ENCODE peak calls at places on chromosome 1, in six cellular contexts. J, T, L, R, M and K are unnamed samples.
A peak's percentile ranks its signal among the peaks of the same experiment; 100 is the strongest.

GRCh38 chr1:155038602-155039307 is 5.1 kb downstream of the DCST1 start:
- DNase-seq in J (no peak), T (no peak), L (no peak), R (peak; percentile 77), M (peak; percentile 61), K (no peak)

GRCh38 chr1:13965770-13966398 is 265.9 kb downstream of the PRDM2 start:
- DNase-seq in J (peak; percentile 81), T (peak; percentile 82), L (no peak), R (peak; percentile 35), M (peak; percentile 33), K (no peak)

GRCh38 chr1:44025816-44026215 is 5.4 kb downstream of the SLC6A9 start:
- DNase-seq in J (no peak), T (no peak), L (peak; percentile 21), R (no peak), M (peak; percentile 41), K (no peak)

GRCh38 chr1:201103666-201104065 is 8.6 kb downstream of the CACNA1S start:
- DNase-seq in J (no peak), T (no peak), L (no peak), R (no peak), M (no peak), K (no peak)

GRCh38 chr1:164240081-164240480 is 318.9 kb upstream of the PBX1 start:
- DNase-seq in J (no peak), T (no peak), L (no peak), R (peak; percentile 21), M (no peak), K (no peak)

GRCh38 chr1:6460349-6461236 is 5.4 kb downstream of the TNFRSF25 start:
- DNase-seq in J (no peak), T (no peak), L (no peak), R (no peak), M (peak; percentile 36), K (no peak)

GRCh38 chr1:69305621-69306020 is 262.1 kb upstream of the LRRC7 start:
- DNase-seq in J (no peak), T (no peak), L (no peak), R (peak; percentile 12), M (no peak), K (no peak)

GRCh38 chr1:57086141-57086540 is 120.3 kb upstream of the C8B start:
- DNase-seq in J (no peak), T (no peak), L (no peak), R (no peak), M (no peak), K (no peak)

GRCh38 chr1:178417858-178418257 is 78.9 kb downstream of the CLEC20A start:
- DNase-seq in J (no peak), T (no peak), L (no peak), R (peak; percentile 70), M (no peak), K (no peak)

GRCh38 chr1:37055631-37056030 is 21.3 kb upstream of the GRIK3 start:
- DNase-seq in J (no peak), T (no peak), L (no peak), R (no peak), M (no peak), K (no peak)

GRCh38 chr1:202349263-202349928 is 897 bp downstream of the PPP1R12B start:
- DNase-seq in J (no peak), T (no peak), L (no peak), R (peak; percentile 57), M (no peak), K (no peak)

GRCh38 chr1:195345149-195345548 is 1263.1 kb downstream of the KCNT2 start:
- DNase-seq in J (no peak), T (no peak), L (no peak), R (peak; percentile 4), M (no peak), K (no peak)

GRCh38 chr1:246320286-246320685 is 186.8 kb downstream of the SMYD3 start:
- DNase-seq in J (no peak), T (no peak), L (no peak), R (no peak), M (no peak), K (no peak)

GRCh38 chr1:200912737-200913407 is 18.2 kb downstream of the INAVA start:
- DNase-seq in J (no peak), T (no peak), L (no peak), R (no peak), M (no peak), K (no peak)

GRCh38 chr1:203673550-203674411 is 47.1 kb downstream of the ATP2B4 start:
- DNase-seq in J (no peak), T (peak; percentile 82), L (peak; percentile 71), R (peak; percentile 85), M (peak; percentile 38), K (peak; percentile 31)

GRCh38 chr1:52237430-52237829 is 95.5 kb downstream of the ZFYVE9 start:
- DNase-seq in J (no peak), T (no peak), L (no peak), R (no peak), M (no peak), K (no peak)

GRCh38 chr1:176501596-176501995 is 38.6 kb downstream of the PAPPA2 start:
- DNase-seq in J (no peak), T (no peak), L (no peak), R (no peak), M (no peak), K (no peak)

GRCh38 chr1:247421074-247421473 is 5.1 kb downstream of the NLRP3 start:
- DNase-seq in J (no peak), T (no peak), L (no peak), R (no peak), M (no peak), K (no peak)

GRCh38 chr1:218846166-218846565 is 327.5 kb upstream of the LYPLAL1 start:
- DNase-seq in J (no peak), T (no peak), L (no peak), R (no peak), M (no peak), K (no peak)

GRCh38 chr1:77354996-77355395 is 73.2 kb downstream of the AK5 start:
- DNase-seq in J (no peak), T (no peak), L (no peak), R (no peak), M (no peak), K (no peak)

DNA sequence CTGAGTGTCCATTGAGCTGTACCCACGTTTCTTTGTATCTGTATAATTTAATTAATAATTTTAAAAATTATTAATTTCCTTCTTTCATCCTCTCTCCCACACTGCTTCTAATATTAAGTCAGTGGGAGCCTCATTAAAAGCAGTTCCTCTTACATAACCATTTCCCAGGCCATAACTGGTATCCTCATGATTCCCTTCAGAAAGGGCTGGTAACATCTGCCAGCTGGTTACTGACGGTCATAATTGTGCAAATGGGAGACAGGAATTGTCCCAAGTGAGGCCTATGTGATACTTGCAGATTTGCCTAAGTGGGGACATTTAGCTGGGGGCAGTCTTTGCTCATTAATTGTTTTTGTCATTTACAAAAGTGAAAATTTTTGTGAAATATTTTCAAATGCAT is 69.0 kb upstream of the SPAG17 start:
- DNase-seq in J (no peak), T (no peak), L (no peak), R (no peak), M (no peak), K (no peak)
- H3K4me3 ChIP-seq in J (no peak overlapping the region), T (no peak overlapping the region), L (no peak overlapping the region), R (no peak overlapping the region), M (no peak overlapping the region), K (no peak overlapping the region)

GRCh38 chr1:29668761-29669487 is 432.6 kb downstream of the PTPRU start:
- DNase-seq in J (no peak), T (no peak), L (no peak), R (no peak), M (no peak), K (no peak)
- TF ChIP-seq POLR2A in J (no peak), T (no peak), L (no peak), R (no peak), M (no peak), K (no peak)

DNA sequence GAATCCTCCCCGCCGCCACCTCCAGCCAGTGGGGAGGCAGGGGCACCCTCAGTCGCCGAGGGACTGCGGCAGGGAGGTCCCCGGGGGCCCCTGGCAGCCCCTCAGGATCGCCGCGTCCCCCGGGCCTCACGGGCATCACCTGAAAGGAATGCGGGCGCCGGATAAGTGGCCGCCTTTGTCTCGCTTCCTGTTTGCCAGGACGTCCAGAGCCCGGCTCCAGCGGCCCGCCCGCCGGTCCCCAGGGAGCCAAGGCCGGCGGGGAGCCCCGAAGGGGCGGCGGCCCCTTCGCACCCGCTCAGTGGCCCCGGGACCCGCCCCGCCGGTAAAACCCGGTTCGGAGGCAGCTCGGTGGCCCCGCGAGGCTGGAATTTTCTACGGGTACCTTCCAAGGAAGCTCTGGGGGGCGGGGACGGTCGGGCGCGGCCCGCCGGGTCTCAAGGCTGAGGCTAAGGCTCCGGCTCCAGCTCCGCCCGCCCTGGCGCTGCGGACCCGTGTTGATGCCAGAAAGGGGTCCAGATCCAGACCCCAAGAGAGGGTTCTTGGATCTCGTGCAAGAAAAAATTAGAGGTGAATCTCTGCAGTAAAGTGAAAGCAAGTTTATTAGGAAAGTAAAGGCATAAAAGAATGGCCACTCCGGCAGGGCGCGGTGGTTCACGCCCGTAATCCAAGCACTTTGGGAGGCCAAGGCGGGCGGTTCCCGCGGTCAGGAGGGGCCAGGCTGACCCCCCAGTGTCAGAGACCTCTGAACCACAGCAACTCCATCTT is 12.6 kb downstream of the TINAGL1 start:
- DNase-seq in J (peak; percentile 68), T (peak; percentile 69), L (no peak), R (no peak), M (peak; percentile 70), K (no peak)
- TF ChIP-seq EP300 in J (no peak), T (no peak), L (no peak), R (no peak), M (no peak), K (no peak)

GRCh38 chr1:240091614-240092300 is at the start of gene FMN2:
- DNase-seq in J (peak; percentile 44), T (peak; percentile 71), L (no peak), R (peak; percentile 72), M (no peak), K (no peak)
- H3K4me3 ChIP-seq in J (peak within 1 kb of the TSS; percentile 16), T (peak within 1 kb of the TSS; percentile 71), L (peak within 1 kb of the TSS; percentile 40), R (peak within 1 kb of the TSS; percentile 71), M (peak within 1 kb of the TSS; percentile 46), K (peak within 1 kb of the TSS; percentile 84)

DNA sequence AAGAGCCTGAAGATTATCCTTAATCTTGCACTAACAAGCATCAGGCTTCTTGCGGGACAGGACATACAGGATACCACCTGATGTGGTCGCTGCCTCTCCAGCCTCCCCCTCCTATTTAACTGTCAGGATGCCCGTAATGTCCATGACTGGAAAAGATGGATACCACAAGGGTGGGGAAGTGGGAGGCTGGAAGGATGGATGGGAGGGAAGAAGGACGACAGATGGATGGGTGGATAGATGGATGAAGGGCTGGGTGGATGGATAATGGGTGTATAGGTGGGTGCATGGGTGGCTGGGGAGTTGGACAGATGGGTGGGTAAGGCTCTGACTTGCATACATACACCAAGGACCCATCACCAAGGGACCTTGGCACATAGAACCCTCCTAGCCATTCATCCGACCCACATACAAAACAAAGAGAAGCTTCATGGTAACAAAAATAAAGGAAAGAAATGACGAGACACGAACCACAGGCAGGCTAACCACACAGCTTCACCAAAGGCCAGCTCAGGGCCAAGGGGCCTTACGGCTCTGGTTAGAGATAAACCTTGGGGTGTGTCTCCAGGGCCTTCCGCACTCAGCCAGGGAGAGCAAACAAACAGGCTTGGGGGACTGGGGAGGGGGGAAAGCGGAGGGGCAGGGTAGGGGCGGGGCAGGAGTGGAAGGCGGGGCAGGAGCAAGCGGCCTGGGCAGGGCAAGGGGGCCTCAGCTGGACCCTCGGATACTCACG is 50.5 kb downstream of the HSPG2 start:
- DNase-seq in J (no peak), T (no peak), L (no peak), R (no peak), M (peak; percentile 53), K (no peak)
- TF ChIP-seq POLR2A in J (no peak), T (no peak), L (no peak), R (no peak), M (no peak), K (no peak)

GRCh38 chr1:185358957-185359356 is 41.9 kb upstream of the IVNS1ABP start:
- DNase-seq in J (no peak), T (no peak), L (no peak), R (no peak), M (no peak), K (no peak)
- TF ChIP-seq EP300 in J (no peak), T (no peak), L (no peak), R (no peak), M (no peak), K (no peak)